ENCODE peak calls at places on chromosomes 5 and 9, in eight cellular contexts. C, L, M, H, X, T, U and E are unnamed samples.

GRCh38 chr9:35070823-35071813 is 1.3 kb downstream of the VCP start:
- DNase-seq in T (no peak), L (no peak), X (no peak), C (no peak), U (peak; percentile 24), M (peak; percentile 1), H (no peak), E (no peak)

GRCh38 chr9:105157178-105157583 is 87.3 kb upstream of the SLC44A1 start:
- DNase-seq in U (peak; percentile 53), C (peak; percentile 71), M (no peak), X (no peak), L (no peak), T (peak; percentile 2), H (peak; percentile 26), E (peak; percentile 42)

GRCh38 chr9:119435066-119435465 is 65.8 kb upstream of the BRINP1 start:
- DNase-seq in T (no peak), L (no peak), C (no peak), U (no peak), H (no peak), X (no peak), M (no peak), E (no peak)

GRCh38 chr5:79510638-79511037 is 3.3 kb downstream of the HOMER1 start:
- DNase-seq in L (no peak), H (no peak), U (no peak), C (peak; percentile 56), M (no peak), X (no peak), T (no peak), E (no peak)

GRCh38 chr5:95296291-95296690 is 11.4 kb upstream of the MCTP1 start:
- DNase-seq in C (no peak), H (no peak), U (no peak), M (no peak), L (no peak), T (no peak), X (no peak), E (no peak)

GRCh38 chr9:20043035-20043434 is 254.2 kb upstream of the SLC24A2 start:
- DNase-seq in C (no peak), T (peak; percentile 10), X (no peak), U (peak; percentile 46), H (no peak), L (no peak), M (no peak), E (no peak)

GRCh38 chr9:6214451-6214850 is 1.2 kb upstream of the IL33 start:
- DNase-seq in X (no peak), M (no peak), L (no peak), H (no peak), C (no peak), T (no peak), U (no peak), E (no peak)

GRCh38 chr5:72625369-72625768 is 118.2 kb upstream of the ZNF366 start:
- DNase-seq in C (no peak), H (no peak), U (no peak), M (no peak), L (no peak), X (no peak), T (no peak), E (no peak)

GRCh38 chr5:6419340-6419852 is 29.3 kb upstream of the UBE2QL1 start:
- DNase-seq in L (no peak), C (no peak), U (no peak), H (no peak), M (no peak), T (no peak), X (no peak), E (no peak)

GRCh38 chr9:137757613-137758029 is 120.0 kb upstream of the CACNA1B start:
- DNase-seq in U (no peak), H (no peak), C (no peak), T (peak; percentile 43), L (no peak), X (no peak), M (no peak), E (no peak)

GRCh38 chr9:98880311-98881015 is 63.2 kb upstream of the COL15A1 start:
- DNase-seq in T (no peak), C (peak; percentile 54), X (no peak), U (no peak), M (peak; percentile 26), L (no peak), H (no peak), E (no peak)

GRCh38 chr5:126263567-126264173 is 159.5 kb upstream of the GRAMD2B start:
- DNase-seq in C (no peak), L (no peak), X (no peak), M (no peak), T (no peak), H (no peak), U (no peak), E (no peak)

GRCh38 chr9:130664191-130665028 is at the start of gene PRDM12:
- DNase-seq in U (no peak), M (no peak), L (no peak), T (no peak), X (no peak), H (no peak), C (no peak), E (no peak)

GRCh38 chr9:69546265-69546664 is 125.9 kb downstream of the APBA1 start:
- DNase-seq in C (no peak), L (no peak), U (no peak), T (no peak), H (no peak), M (no peak), X (no peak), E (no peak)

GRCh38 chr9:124122813-124123462 is 111.4 kb downstream of the LHX2 start:
- DNase-seq in L (no peak), C (no peak), T (peak; percentile 23), U (no peak), X (no peak), M (no peak), H (no peak), E (no peak)

GRCh38 chr9:97907051-97907450 is 15.2 kb downstream of the TRMO start:
- DNase-seq in H (peak; percentile 89), X (no peak), M (no peak), C (no peak), L (no peak), T (no peak), U (no peak), E (no peak)

GRCh38 chr5:119322948-119323629 is 32.7 kb upstream of the TNFAIP8 start:
- DNase-seq in H (no peak), L (no peak), X (no peak), C (no peak), T (no peak), M (no peak), U (no peak), E (no peak)

GRCh38 chr5:82885657-82886389 is 191.4 kb downstream of the TMEM167A start:
- DNase-seq in L (no peak), M (no peak), C (no peak), H (no peak), T (no peak), U (no peak), X (no peak), E (no peak)

GRCh38 chr9:82605657-82606031 is 457.3 kb downstream of the RASEF start:
- DNase-seq in H (no peak), T (no peak), L (no peak), X (no peak), U (no peak), C (no peak), M (no peak), E (no peak)

GRCh38 chr5:133381571-133382365 is 230.6 kb downstream of the FSTL4 start:
- DNase-seq in C (no peak), U (no peak), H (no peak), T (no peak), L (no peak), M (peak; percentile 49), X (no peak), E (no peak)

GRCh38 chr9:89522261-89522978 is 24.5 kb upstream of the SEMA4D start:
- DNase-seq in X (no peak), M (no peak), U (peak; percentile 90), L (peak; percentile 69), T (peak; percentile 58), C (no peak), H (peak; percentile 92), E (peak; percentile 68)

GRCh38 chr5:37197340-37198050 is 51.7 kb downstream of the CPLANE1 start:
- DNase-seq in U (peak; percentile 32), H (no peak), T (no peak), L (no peak), X (no peak), C (no peak), M (no peak), E (peak; percentile 39)

GRCh38 chr5:160749026-160749425 is 103.0 kb downstream of the ATP10B start:
- DNase-seq in U (no peak), H (no peak), L (no peak), C (no peak), M (no peak), X (no peak), T (no peak), E (no peak)

GRCh38 chr5:41095324-41096101 is 24.4 kb upstream of the MROH2B start:
- DNase-seq in T (no peak), H (no peak), L (no peak), M (no peak), X (no peak), U (no peak), C (no peak), E (no peak)

GRCh38 chr9:7246181-7246580 is 488.4 kb downstream of the KDM4C start:
- DNase-seq in X (no peak), H (no peak), L (no peak), U (no peak), T (no peak), C (no peak), M (no peak), E (no peak)

GRCh38 chr5:124841829-124842712 is 95.6 kb upstream of the ZNF608 start:
- DNase-seq in M (no peak), X (no peak), U (no peak), L (no peak), H (no peak), T (no peak), C (peak; percentile 50), E (no peak)

GRCh38 chr9:78371981-78372380 is 75.1 kb downstream of the PSAT1 start:
- DNase-seq in U (no peak), X (no peak), L (no peak), T (no peak), C (no peak), H (no peak), M (no peak), E (no peak)

GRCh38 chr5:98585661-98586310 is 187.7 kb upstream of the RGMB start:
- DNase-seq in L (no peak), X (no peak), T (no peak), U (no peak), C (no peak), M (no peak), H (no peak), E (no peak)

GRCh38 chr5:135973323-135974018 is 18.7 kb upstream of the LECT2 start:
- DNase-seq in X (no peak), M (no peak), L (no peak), C (no peak), H (no peak), U (no peak), T (no peak), E (no peak)